ENCODE peak calls at places on chromosomes 1 and 21, in six cellular contexts. P, A, T, I, F and N are unnamed samples.

GRCh38 chr1:203361843-203362524 is 11.1 kb upstream of the FMOD start:
- DNase-seq in P (no peak), A (peak), T (peak), I (peak), F (peak), N (no peak)

GRCh38 chr1:51534447-51534846 is 15.4 kb upstream of the EPS15 start:
- DNase-seq in P (no peak), A (no peak), T (no peak), I (no peak), F (no peak), N (no peak)

GRCh38 chr21:45382698-45383000 is 22.3 kb upstream of the COL18A1 start:
- DNase-seq in P (peak), A (peak), T (peak), I (no peak), F (no peak), N (peak)

GRCh38 chr1:108551157-108551862 is 8.6 kb upstream of the EEIG2 start:
- DNase-seq in P (no peak), A (no peak), T (no peak), I (no peak), F (no peak), N (no peak)

GRCh38 chr21:38241029-38241740 is 15.6 kb upstream of the KCNJ15 start:
- DNase-seq in P (no peak), A (no peak), T (no peak), I (no peak), F (no peak), N (no peak)

GRCh38 chr1:6450005-6450450 is 15.9 kb downstream of the TNFRSF25 start:
- DNase-seq in P (no peak), A (no peak), T (no peak), I (no peak), F (no peak), N (no peak)

GRCh38 chr1:14835725-14836124 is 237.2 kb downstream of the KAZN start:
- DNase-seq in P (no peak), A (no peak), T (no peak), I (no peak), F (no peak), N (no peak)

GRCh38 chr1:36471830-36472641 is 7.9 kb upstream of the MRPS15 start:
- DNase-seq in P (no peak), A (no peak), T (no peak), I (no peak), F (no peak), N (no peak)

GRCh38 chr1:35264861-35265260 is 3.6 kb upstream of the ZMYM4 start:
- DNase-seq in P (no peak), A (peak), T (no peak), I (peak), F (no peak), N (no peak)

GRCh38 chr1:35266306-35266705 is 2.2 kb upstream of the ZMYM4 start:
- DNase-seq in P (no peak), A (no peak), T (no peak), I (no peak), F (no peak), N (no peak)

GRCh38 chr1:35269989-35270289 is 1.4 kb downstream of the ZMYM4 start:
- DNase-seq in P (no peak), A (no peak), T (no peak), I (no peak), F (no peak), N (no peak)

GRCh38 chr1:35269190-35269988 is 880 bp downstream of the ZMYM4 start:
- DNase-seq in P (no peak), A (no peak), T (no peak), I (peak), F (no peak), N (no peak)

DNA sequence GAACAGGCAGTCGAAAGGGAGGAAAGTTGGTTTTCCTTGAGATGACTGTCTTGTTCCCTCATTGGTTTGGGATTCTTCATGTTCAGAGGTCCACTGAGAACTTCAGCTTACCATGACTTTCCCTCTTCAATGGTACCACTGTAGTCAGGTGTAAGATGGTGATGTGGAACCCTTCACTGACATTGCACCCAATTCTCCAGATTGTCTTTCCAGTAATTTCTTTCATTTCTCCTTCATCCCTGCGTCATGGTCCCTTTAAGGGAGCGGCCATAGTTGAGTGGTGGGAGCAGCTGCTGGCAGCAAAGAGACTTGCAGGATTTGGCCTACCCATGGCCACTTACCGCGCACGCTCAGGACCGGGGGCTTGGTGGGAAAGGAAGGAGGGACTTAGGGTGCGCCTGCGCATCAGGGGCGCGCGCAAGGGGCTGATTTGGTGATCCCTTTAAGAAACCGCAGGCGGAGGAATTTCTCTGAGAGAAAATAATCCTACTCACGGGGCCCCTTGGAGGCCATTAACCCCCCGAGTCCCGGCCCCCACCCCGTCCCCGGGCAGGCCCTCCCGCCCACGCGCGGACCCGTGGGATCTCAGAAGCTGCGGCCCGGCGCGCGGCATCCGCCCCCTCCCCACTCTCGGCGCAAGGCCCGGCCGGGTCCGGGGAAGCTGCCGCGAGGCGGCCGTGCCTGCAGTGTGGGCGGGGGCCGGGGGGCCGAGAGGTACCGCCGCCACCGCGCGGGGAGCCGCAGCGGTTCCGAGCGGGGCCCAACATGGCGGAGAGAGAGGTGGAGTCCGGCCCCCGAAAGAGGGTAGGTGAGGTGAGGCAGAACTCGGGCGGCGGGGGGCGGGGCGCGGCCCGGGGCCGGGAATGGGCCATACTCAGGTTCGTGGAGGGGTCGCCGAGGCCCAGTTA is at the start of gene ZMYM4:
- DNase-seq in P (peak), A (peak), T (peak), I (peak), F (peak), N (peak)
- TF ChIP-seq CTCF in P (no peak), A (no peak), T (no peak), I (peak), F (no peak), N (peak)

DNA sequence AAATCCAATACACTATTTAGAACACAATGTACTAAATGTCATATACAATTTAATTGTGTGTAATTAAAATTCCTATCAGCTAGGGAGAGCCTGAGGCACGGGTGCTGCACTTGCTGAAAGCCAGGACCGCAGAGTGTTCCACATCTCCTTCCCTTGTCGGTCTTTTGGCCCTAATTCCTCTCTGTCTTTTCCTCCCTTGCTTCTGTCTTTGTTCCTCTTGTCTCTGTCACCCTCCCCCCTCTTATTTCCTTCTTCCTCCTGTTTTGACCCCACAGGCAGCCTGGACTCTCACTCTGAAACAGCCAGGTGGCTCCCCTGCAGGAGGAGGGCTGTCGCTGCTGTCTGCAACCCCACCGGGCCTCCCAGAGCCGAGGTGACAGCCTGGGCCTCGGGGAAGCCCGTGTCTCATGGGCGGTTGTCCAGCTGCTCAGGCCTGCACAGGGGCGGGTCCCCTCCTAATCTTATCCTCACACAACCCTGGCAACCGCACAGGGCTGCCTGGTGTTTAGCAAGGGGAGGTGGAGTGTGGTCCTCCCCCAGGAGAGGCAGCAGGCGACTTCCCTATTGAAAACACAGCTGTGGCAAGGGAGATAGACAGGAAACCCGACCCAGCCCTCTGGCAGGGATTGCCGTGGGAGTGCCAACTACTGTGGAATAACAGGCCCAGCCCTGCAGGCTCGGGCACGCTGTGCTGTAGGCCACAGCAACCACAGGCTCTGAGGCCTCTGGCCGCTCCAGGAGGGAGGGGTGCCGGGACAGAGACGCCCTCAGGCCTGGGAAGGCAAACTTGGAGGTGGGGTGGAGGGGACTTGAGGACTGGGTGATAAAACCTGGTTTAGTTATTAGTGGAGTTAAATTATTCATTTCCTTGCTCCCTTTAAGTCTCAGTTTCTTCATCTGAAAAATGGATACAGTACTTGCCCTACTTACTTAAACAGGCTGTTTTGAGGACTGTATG is 68.8 kb upstream of the WDR26 start:
- DNase-seq in P (peak), A (peak), T (peak), I (peak), F (peak), N (peak)
- TF ChIP-seq CTCF in P (peak), A (no peak), T (no peak), I (peak), F (peak), N (peak)

GRCh38 chr1:248881261-248881660 is 22.4 kb upstream of the ZNF692 start:
- DNase-seq in P (no peak), A (no peak), T (no peak), I (no peak), F (no peak), N (no peak)

GRCh38 chr1:248886237-248886895 is 19.7 kb upstream of the PGBD2 start:
- DNase-seq in P (no peak), A (no peak), T (no peak), I (no peak), F (no peak), N (no peak)

GRCh38 chr1:248884632-248885295 is 21.3 kb upstream of the PGBD2 start:
- DNase-seq in P (no peak), A (no peak), T (no peak), I (no peak), F (no peak), N (no peak)
- TF ChIP-seq CTCF in P (no peak), A (no peak), T (no peak), I (no peak), F (peak), N (no peak)

DNA sequence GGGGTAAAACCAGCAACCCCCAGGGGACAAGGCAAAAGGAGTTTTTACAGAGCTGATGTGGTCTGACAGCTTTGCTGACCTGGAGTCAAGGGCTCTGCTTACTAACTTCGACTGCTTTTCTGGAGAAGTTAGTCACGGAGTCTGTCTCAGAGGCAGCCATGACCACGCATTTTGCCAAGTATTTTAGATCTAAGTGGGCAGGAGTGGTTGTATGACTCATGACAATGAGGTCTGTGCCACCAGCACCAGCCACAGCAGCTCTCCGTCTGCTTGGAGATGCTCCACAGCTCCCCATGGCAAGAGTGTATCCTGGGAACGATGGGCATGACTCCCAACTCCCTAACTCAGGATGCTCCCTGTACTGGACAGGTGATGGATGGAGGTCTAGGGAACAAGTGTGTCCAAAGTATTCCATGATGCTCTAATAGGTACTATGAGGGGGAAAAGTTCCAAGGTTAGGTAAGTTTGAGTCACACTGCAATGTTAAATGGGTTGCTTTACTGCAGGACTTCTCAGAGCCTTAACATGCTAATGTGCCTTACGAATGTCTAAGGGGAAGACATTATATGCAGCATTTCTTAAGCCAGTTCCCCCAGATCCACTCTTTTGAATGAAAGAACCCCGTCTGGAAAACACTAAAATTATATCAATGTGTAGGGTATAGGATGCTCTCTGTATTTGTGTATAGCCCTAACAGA is 359.0 kb downstream of the HHAT start:
- DNase-seq in P (no peak), A (no peak), T (no peak), I (no peak), F (no peak), N (no peak)
- TF ChIP-seq CTCF in P (no peak), A (no peak), T (no peak), I (no peak), F (no peak), N (no peak)

GRCh38 chr1:39129514-39129913 is 75.0 kb upstream of the MACF1 start:
- DNase-seq in P (no peak), A (no peak), T (no peak), I (no peak), F (no peak), N (no peak)
- TF ChIP-seq CTCF in P (peak), A (no peak), T (peak), I (no peak), F (peak), N (no peak)

DNA sequence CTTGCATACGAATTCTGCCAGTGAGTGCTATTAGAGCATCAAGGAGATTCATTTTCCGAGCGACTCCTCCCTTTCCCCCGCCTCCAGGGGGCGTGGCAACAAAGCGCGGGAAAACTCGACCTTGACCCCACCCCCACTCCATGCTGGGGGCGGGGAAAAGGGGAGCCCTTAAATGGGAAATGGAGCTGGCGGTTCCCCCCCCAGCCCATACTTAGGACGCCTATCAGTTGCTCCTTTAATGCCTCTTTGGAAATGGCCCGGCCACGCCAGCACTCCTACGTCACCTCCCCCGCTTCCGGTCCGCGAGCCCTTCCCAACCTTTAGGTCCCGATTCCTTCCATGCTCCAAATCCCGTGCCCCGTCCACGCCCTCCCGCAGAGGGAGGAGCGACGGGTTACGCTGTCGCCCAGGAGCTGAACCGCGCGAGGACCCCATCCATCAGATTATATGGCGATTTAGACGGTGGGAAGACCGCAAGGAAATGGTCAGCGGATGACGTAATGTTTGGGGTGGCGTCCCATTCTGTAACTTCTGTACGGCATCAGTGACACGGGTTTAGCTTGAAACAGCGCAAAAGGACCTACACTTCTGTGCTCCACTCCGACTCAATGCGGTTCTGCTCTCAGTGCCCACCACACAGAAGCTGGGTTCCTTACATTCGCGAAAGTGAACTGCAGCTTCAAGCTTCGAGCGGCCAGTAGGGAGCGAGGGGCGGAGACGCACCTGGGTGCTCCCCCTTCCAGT is 702 bp upstream of the ZNF687 start:
- DNase-seq in P (peak), A (peak), T (peak), I (peak), F (peak), N (peak)
- TF ChIP-seq CTCF in P (peak), A (peak), T (peak), I (peak), F (peak), N (peak)

DNA sequence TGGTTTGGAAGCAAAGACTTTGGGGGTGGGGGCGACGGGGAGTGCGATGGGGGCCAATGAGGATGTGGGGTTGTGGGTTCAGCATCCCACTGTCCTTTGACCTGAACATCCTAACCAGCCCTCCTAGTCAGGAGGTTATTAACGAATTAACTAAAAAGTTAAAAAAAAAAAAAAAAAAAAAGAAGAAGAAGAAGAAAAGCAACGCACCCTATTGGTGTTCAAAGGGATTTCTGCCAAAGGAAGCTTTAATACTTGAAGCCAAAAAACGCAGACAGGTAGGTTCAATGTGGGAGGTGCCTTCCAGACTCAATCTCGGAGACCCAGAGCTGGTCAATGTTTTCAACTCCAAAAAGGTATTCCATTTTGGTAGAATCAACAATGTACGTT is 2.2 kb downstream of the CLIC6 start:
- DNase-seq in P (no peak), A (no peak), T (no peak), I (no peak), F (no peak), N (no peak)
- TF ChIP-seq CTCF in P (no peak), A (no peak), T (no peak), I (no peak), F (no peak), N (no peak)

GRCh38 chr1:151165738-151166505 is at the start of the genes LYSMD1 and SCNM1:
- DNase-seq in P (peak), A (peak), T (peak), I (peak), F (peak), N (peak)
- TF ChIP-seq CTCF in P (no peak), A (peak), T (no peak), I (no peak), F (no peak), N (no peak)

GRCh38 chr1:112536561-112536960 is 27.8 kb downstream of the WNT2B start:
- DNase-seq in P (no peak), A (no peak), T (no peak), I (no peak), F (no peak), N (no peak)

GRCh38 chr1:112541299-112541698 is 32.5 kb downstream of the WNT2B start:
- DNase-seq in P (no peak), A (no peak), T (no peak), I (no peak), F (no peak), N (no peak)

GRCh38 chr1:112540395-112540794 is 31.6 kb downstream of the WNT2B start:
- DNase-seq in P (no peak), A (no peak), T (no peak), I (no peak), F (no peak), N (no peak)

GRCh38 chr1:112537451-112537850 is 28.7 kb downstream of the WNT2B start:
- DNase-seq in P (no peak), A (no peak), T (no peak), I (no peak), F (no peak), N (no peak)

GRCh38 chr1:112538883-112539282 is 30.1 kb downstream of the WNT2B start:
- DNase-seq in P (no peak), A (no peak), T (no peak), I (no peak), F (no peak), N (no peak)
- TF ChIP-seq CTCF in P (no peak), A (no peak), T (no peak), I (no peak), F (no peak), N (no peak)